ENCODE peak calls at places on chromosomes 11 and 22, in eight cellular contexts. One of them, this sample, is unnamed.

GRCh38 chr22:30876925-30877553 is 91.5 kb downstream of the MORC2 start:
- DNase-seq in naive thymus-derived CD4-positive, alpha-beta T cell: no peak
- DNase-seq in body of pancreas: no peak
- DNase-seq in BJ: no peak
- DNase-seq in pancreas: peak
- DNase-seq in psoas muscle: no peak
- DNase-seq in BE2C: peak
- DNase-seq in sigmoid colon: peak
- DNase-seq in this sample: no peak

GRCh38 chr22:39327995-39328754 is 8.8 kb upstream of the RPL3 start:
- DNase-seq in naive thymus-derived CD4-positive, alpha-beta T cell: no peak
- DNase-seq in body of pancreas: no peak
- DNase-seq in BJ: no peak
- DNase-seq in pancreas: no peak
- DNase-seq in psoas muscle: no peak
- DNase-seq in BE2C: no peak
- DNase-seq in sigmoid colon: peak
- DNase-seq in this sample: no peak

GRCh38 chr11:12587333-12587997 is 86.8 kb upstream of the TEAD1 start:
- DNase-seq in naive thymus-derived CD4-positive, alpha-beta T cell: no peak
- DNase-seq in body of pancreas: no peak
- DNase-seq in BJ: peak
- DNase-seq in pancreas: no peak
- DNase-seq in psoas muscle: no peak
- DNase-seq in BE2C: no peak
- DNase-seq in sigmoid colon: no peak
- DNase-seq in this sample: no peak

GRCh38 chr11:92453055-92453454 is 228.4 kb downstream of the FAT3 start:
- DNase-seq in naive thymus-derived CD4-positive, alpha-beta T cell: no peak
- DNase-seq in body of pancreas: no peak
- DNase-seq in BJ: peak
- DNase-seq in pancreas: no peak
- DNase-seq in psoas muscle: no peak
- DNase-seq in BE2C: no peak
- DNase-seq in sigmoid colon: no peak
- DNase-seq in this sample: no peak

GRCh38 chr22:23511627-23512347 is 68.3 kb downstream of the IGLL1 start:
- DNase-seq in naive thymus-derived CD4-positive, alpha-beta T cell: no peak
- DNase-seq in body of pancreas: no peak
- DNase-seq in BJ: no peak
- DNase-seq in pancreas: no peak
- DNase-seq in psoas muscle: no peak
- DNase-seq in BE2C: no peak
- DNase-seq in sigmoid colon: peak
- DNase-seq in this sample: no peak

GRCh38 chr11:111367411-111368284 is 11.4 kb downstream of the POU2AF1 start:
- DNase-seq in naive thymus-derived CD4-positive, alpha-beta T cell: no peak
- DNase-seq in body of pancreas: no peak
- DNase-seq in BJ: no peak
- DNase-seq in pancreas: no peak
- DNase-seq in psoas muscle: no peak
- DNase-seq in BE2C: no peak
- DNase-seq in sigmoid colon: no peak
- DNase-seq in this sample: no peak

GRCh38 chr11:35246725-35247124 is 107.8 kb downstream of the CD44 start:
- DNase-seq in naive thymus-derived CD4-positive, alpha-beta T cell: no peak
- DNase-seq in body of pancreas: no peak
- DNase-seq in BJ: peak
- DNase-seq in pancreas: no peak
- DNase-seq in psoas muscle: no peak
- DNase-seq in BE2C: no peak
- DNase-seq in sigmoid colon: peak
- DNase-seq in this sample: no peak

GRCh38 chr22:17477401-17477833 is 85.9 kb upstream of the SLC25A18 start:
- DNase-seq in naive thymus-derived CD4-positive, alpha-beta T cell: no peak
- DNase-seq in body of pancreas: no peak
- DNase-seq in BJ: no peak
- DNase-seq in pancreas: no peak
- DNase-seq in psoas muscle: peak
- DNase-seq in BE2C: no peak
- DNase-seq in sigmoid colon: peak
- DNase-seq in this sample: no peak

GRCh38 chr11:9138612-9139579 is 47.5 kb upstream of the SCUBE2 start:
- DNase-seq in naive thymus-derived CD4-positive, alpha-beta T cell: no peak
- DNase-seq in body of pancreas: peak
- DNase-seq in BJ: peak
- DNase-seq in pancreas: peak
- DNase-seq in psoas muscle: no peak
- DNase-seq in BE2C: no peak
- DNase-seq in sigmoid colon: no peak
- DNase-seq in this sample: no peak

GRCh38 chr11:76590631-76590950 is 80.0 kb downstream of the LRRC32 start:
- DNase-seq in naive thymus-derived CD4-positive, alpha-beta T cell: no peak
- DNase-seq in body of pancreas: no peak
- DNase-seq in BJ: no peak
- DNase-seq in pancreas: no peak
- DNase-seq in psoas muscle: no peak
- DNase-seq in BE2C: no peak
- DNase-seq in sigmoid colon: no peak
- DNase-seq in this sample: no peak

GRCh38 chr11:101482556-101483124 is 101.2 kb downstream of the TRPC6 start:
- DNase-seq in naive thymus-derived CD4-positive, alpha-beta T cell: no peak
- DNase-seq in body of pancreas: no peak
- DNase-seq in BJ: no peak
- DNase-seq in pancreas: no peak
- DNase-seq in psoas muscle: no peak
- DNase-seq in BE2C: no peak
- DNase-seq in sigmoid colon: no peak
- DNase-seq in this sample: no peak

GRCh38 chr11:79493555-79494171 is 52.8 kb upstream of the TENM4 start:
- DNase-seq in naive thymus-derived CD4-positive, alpha-beta T cell: no peak
- DNase-seq in body of pancreas: peak
- DNase-seq in BJ: peak
- DNase-seq in pancreas: peak
- DNase-seq in psoas muscle: peak
- DNase-seq in BE2C: peak
- DNase-seq in sigmoid colon: peak
- DNase-seq in this sample: no peak

GRCh38 chr11:129935723-129936122 is 40.3 kb upstream of the NFRKB start:
- DNase-seq in naive thymus-derived CD4-positive, alpha-beta T cell: no peak
- DNase-seq in body of pancreas: no peak
- DNase-seq in BJ: no peak
- DNase-seq in pancreas: no peak
- DNase-seq in psoas muscle: no peak
- DNase-seq in BE2C: no peak
- DNase-seq in sigmoid colon: no peak
- DNase-seq in this sample: no peak

GRCh38 chr11:94835571-94835970 is 67.4 kb downstream of the AMOTL1 start:
- DNase-seq in naive thymus-derived CD4-positive, alpha-beta T cell: no peak
- DNase-seq in body of pancreas: no peak
- DNase-seq in BJ: no peak
- DNase-seq in pancreas: no peak
- DNase-seq in psoas muscle: no peak
- DNase-seq in BE2C: no peak
- DNase-seq in sigmoid colon: no peak
- DNase-seq in this sample: no peak

GRCh38 chr11:39304586-39304985 is 2154.9 kb downstream of the LRRC4C start:
- DNase-seq in naive thymus-derived CD4-positive, alpha-beta T cell: no peak
- DNase-seq in body of pancreas: no peak
- DNase-seq in BJ: no peak
- DNase-seq in pancreas: no peak
- DNase-seq in psoas muscle: no peak
- DNase-seq in BE2C: no peak
- DNase-seq in sigmoid colon: no peak
- DNase-seq in this sample: no peak
- H3K4me3 ChIP-seq in naive thymus-derived CD4-positive, alpha-beta T cell: no peak
- H3K4me3 ChIP-seq in body of pancreas: no peak
- H3K4me3 ChIP-seq in BJ: no peak
- H3K4me3 ChIP-seq in pancreas: no peak
- H3K4me3 ChIP-seq in psoas muscle: no peak
- H3K4me3 ChIP-seq in BE2C: no peak
- H3K4me3 ChIP-seq in sigmoid colon: no peak
- H3K4me3 ChIP-seq in this sample: no peak

GRCh38 chr11:124170801-124171586 is 12.2 kb upstream of the OR10D3 start:
- DNase-seq in naive thymus-derived CD4-positive, alpha-beta T cell: no peak
- DNase-seq in body of pancreas: no peak
- DNase-seq in BJ: no peak
- DNase-seq in pancreas: no peak
- DNase-seq in psoas muscle: no peak
- DNase-seq in BE2C: no peak
- DNase-seq in sigmoid colon: no peak
- DNase-seq in this sample: no peak
- H3K4me3 ChIP-seq in naive thymus-derived CD4-positive, alpha-beta T cell: no peak
- H3K4me3 ChIP-seq in body of pancreas: no peak
- H3K4me3 ChIP-seq in BJ: no peak
- H3K4me3 ChIP-seq in pancreas: no peak
- H3K4me3 ChIP-seq in psoas muscle: no peak
- H3K4me3 ChIP-seq in BE2C: no peak
- H3K4me3 ChIP-seq in sigmoid colon: no peak
- H3K4me3 ChIP-seq in this sample: no peak

GRCh38 chr11:122355968-122356367 is 240.0 kb upstream of the BLID start:
- DNase-seq in naive thymus-derived CD4-positive, alpha-beta T cell: no peak
- DNase-seq in body of pancreas: no peak
- DNase-seq in BJ: no peak
- DNase-seq in pancreas: no peak
- DNase-seq in psoas muscle: no peak
- DNase-seq in BE2C: no peak
- DNase-seq in sigmoid colon: no peak
- DNase-seq in this sample: no peak

GRCh38 chr11:122348658-122349451 is 232.8 kb upstream of the BLID start:
- DNase-seq in naive thymus-derived CD4-positive, alpha-beta T cell: no peak
- DNase-seq in body of pancreas: no peak
- DNase-seq in BJ: no peak
- DNase-seq in pancreas: no peak
- DNase-seq in psoas muscle: no peak
- DNase-seq in BE2C: no peak
- DNase-seq in sigmoid colon: no peak
- DNase-seq in this sample: no peak

DNA sequence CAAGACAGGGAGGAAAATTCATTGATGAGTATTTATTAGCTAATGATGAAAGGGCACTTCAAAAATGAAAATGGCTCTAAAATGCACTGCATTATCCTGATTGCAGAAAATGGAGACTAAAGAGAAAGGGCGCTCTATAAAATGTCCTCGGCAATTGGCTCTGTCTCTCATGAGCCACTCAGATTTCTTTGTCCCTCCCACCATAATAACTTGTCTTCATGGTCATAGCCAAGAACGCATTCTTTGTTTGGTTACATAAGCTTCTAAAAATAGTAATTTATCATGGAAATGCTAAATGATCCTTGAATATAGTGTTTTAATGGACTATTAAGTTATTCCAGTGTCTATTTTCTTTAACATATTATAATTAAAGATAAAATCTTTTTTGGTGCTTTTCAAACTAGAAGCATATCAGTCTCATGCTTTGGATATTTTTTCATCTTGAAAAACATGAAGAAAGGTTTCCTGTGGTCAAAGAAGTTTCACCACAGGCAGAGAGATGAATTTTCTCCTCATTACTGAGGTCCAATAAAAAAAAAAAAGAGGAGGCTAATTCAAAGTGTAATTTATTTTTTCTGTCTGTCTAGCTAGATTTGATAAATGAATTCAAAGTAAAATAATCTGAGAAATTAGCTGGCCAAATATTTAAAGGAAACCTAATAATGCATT is 238.1 kb upstream of the BLID start:
- DNase-seq in naive thymus-derived CD4-positive, alpha-beta T cell: no peak
- DNase-seq in body of pancreas: no peak
- DNase-seq in BJ: peak
- DNase-seq in pancreas: no peak
- DNase-seq in psoas muscle: no peak
- DNase-seq in BE2C: no peak
- DNase-seq in sigmoid colon: no peak
- DNase-seq in this sample: no peak
- H3K4me3 ChIP-seq in naive thymus-derived CD4-positive, alpha-beta T cell: no peak
- H3K4me3 ChIP-seq in body of pancreas: no peak
- H3K4me3 ChIP-seq in BJ: no peak
- H3K4me3 ChIP-seq in pancreas: no peak
- H3K4me3 ChIP-seq in psoas muscle: no peak
- H3K4me3 ChIP-seq in BE2C: no peak
- H3K4me3 ChIP-seq in sigmoid colon: no peak
- H3K4me3 ChIP-seq in this sample: peak

GRCh38 chr22:25490869-25491268 is 73.6 kb upstream of the GRK3 start:
- DNase-seq in naive thymus-derived CD4-positive, alpha-beta T cell: no peak
- DNase-seq in body of pancreas: no peak
- DNase-seq in BJ: no peak
- DNase-seq in pancreas: no peak
- DNase-seq in psoas muscle: no peak
- DNase-seq in BE2C: no peak
- DNase-seq in sigmoid colon: no peak
- DNase-seq in this sample: no peak

GRCh38 chr22:25489947-25490346 is 74.5 kb upstream of the GRK3 start:
- DNase-seq in naive thymus-derived CD4-positive, alpha-beta T cell: no peak
- DNase-seq in body of pancreas: no peak
- DNase-seq in BJ: no peak
- DNase-seq in pancreas: no peak
- DNase-seq in psoas muscle: no peak
- DNase-seq in BE2C: no peak
- DNase-seq in sigmoid colon: no peak
- DNase-seq in this sample: no peak

GRCh38 chr22:25487508-25487907 is 77.0 kb upstream of the GRK3 start:
- DNase-seq in naive thymus-derived CD4-positive, alpha-beta T cell: no peak
- DNase-seq in body of pancreas: no peak
- DNase-seq in BJ: no peak
- DNase-seq in pancreas: no peak
- DNase-seq in psoas muscle: no peak
- DNase-seq in BE2C: no peak
- DNase-seq in sigmoid colon: no peak
- DNase-seq in this sample: no peak

GRCh38 chr22:25485626-25486545 is 78.6 kb upstream of the GRK3 start:
- DNase-seq in naive thymus-derived CD4-positive, alpha-beta T cell: no peak
- DNase-seq in body of pancreas: no peak
- DNase-seq in BJ: no peak
- DNase-seq in pancreas: no peak
- DNase-seq in psoas muscle: no peak
- DNase-seq in BE2C: no peak
- DNase-seq in sigmoid colon: no peak
- DNase-seq in this sample: no peak

DNA sequence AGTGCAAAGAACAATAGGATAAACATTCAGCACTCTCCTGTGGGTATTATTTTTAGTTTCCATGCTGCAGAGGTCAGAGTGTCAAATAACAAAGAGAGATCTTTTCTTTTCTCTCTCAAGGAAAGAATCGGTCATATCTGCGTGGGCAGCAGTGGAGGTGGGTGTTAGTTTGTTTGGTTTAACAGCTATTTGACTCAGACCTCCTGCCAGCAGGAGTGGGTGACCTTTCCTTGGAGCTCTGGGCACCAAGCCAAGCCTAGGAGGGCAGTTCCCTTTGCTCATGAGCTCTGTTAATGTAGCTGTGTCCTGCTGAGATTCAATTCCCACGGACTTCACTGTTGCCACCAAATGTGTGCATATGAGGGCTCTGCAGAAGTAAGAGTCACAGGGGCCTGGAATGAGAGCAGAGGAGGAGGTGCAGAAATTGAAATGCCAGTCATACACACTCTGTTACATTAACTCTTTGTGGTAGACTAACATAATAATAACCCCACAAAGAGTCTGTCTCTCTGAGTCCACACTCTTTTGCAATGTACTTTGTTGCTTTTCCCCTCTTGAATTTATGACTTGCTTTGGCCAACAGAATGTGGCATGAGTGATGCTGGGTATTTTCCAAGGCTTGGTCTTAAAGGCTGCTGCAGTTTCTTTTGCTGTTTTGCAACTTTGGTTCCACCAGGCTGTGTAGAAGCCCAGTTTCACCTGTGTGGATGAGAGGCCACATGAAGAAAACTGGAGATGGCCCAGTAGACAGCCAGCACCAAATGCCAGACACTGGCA is 76.0 kb upstream of the GRK3 start:
- DNase-seq in naive thymus-derived CD4-positive, alpha-beta T cell: no peak
- DNase-seq in body of pancreas: peak
- DNase-seq in BJ: no peak
- DNase-seq in pancreas: peak
- DNase-seq in psoas muscle: peak
- DNase-seq in BE2C: peak
- DNase-seq in sigmoid colon: no peak
- DNase-seq in this sample: no peak
- H3K4me3 ChIP-seq in naive thymus-derived CD4-positive, alpha-beta T cell: no peak
- H3K4me3 ChIP-seq in body of pancreas: no peak
- H3K4me3 ChIP-seq in BJ: no peak
- H3K4me3 ChIP-seq in pancreas: no peak
- H3K4me3 ChIP-seq in psoas muscle: no peak
- H3K4me3 ChIP-seq in BE2C: no peak
- H3K4me3 ChIP-seq in sigmoid colon: no peak
- H3K4me3 ChIP-seq in this sample: no peak

This sample was measured in coronary artery.